ENCODE peak calls at places on chromosomes 16 and 17, in seven cellular contexts. N, X, D, K, V, B and Q are unnamed samples. For H3K4me1, the result is how much of the 10 kb centered on the place peaks cover.

GRCh38 chr17:13885953-13886889 is 183.1 kb upstream of the COX10 start:
- DNase-seq in N (no peak), X (no peak), D (no peak), K (no peak), V (peak), B (no peak), Q (no peak)

GRCh38 chr17:20993863-20994778 is 48.7 kb downstream of the USP22 start:
- DNase-seq in N (no peak), X (no peak), D (no peak), K (no peak), V (no peak), B (no peak), Q (no peak)

GRCh38 chr16:56776562-56776961 is 46.6 kb downstream of the NUP93 start:
- DNase-seq in N (no peak), X (peak), D (peak), K (no peak), V (no peak), B (no peak), Q (no peak)

GRCh38 chr17:30290077-30290476 is 1.7 kb downstream of the BLMH start:
- DNase-seq in N (no peak), X (no peak), D (no peak), K (no peak), V (no peak), B (no peak), Q (no peak)

GRCh38 chr17:10088444-10088843 is 110.0 kb downstream of the GAS7 start:
- DNase-seq in N (no peak), X (no peak), D (peak), K (no peak), V (no peak), B (no peak), Q (no peak)

GRCh38 chr17:29659155-29659554 is 36.4 kb upstream of the CORO6 start:
- DNase-seq in N (no peak), X (no peak), D (no peak), K (peak), V (no peak), B (no peak), Q (peak)

GRCh38 chr16:56862776-56863175 is 2.2 kb upstream of the SLC12A3 start:
- DNase-seq in N (no peak), X (no peak), D (no peak), K (no peak), V (no peak), B (no peak), Q (no peak)

GRCh38 chr17:11028349-11028748 is 190.5 kb upstream of the PIRT start:
- DNase-seq in N (no peak), X (no peak), D (no peak), K (no peak), V (no peak), B (no peak), Q (no peak)

GRCh38 chr17:30091771-30092170 is 24.8 kb upstream of the NSRP1 start:
- DNase-seq in N (no peak), X (no peak), D (no peak), K (no peak), V (no peak), B (no peak), Q (no peak)

GRCh38 chr17:373616-374225 is 21.1 kb upstream of the RPH3AL start:
- DNase-seq in N (no peak), X (no peak), D (no peak), K (no peak), V (peak), B (no peak), Q (no peak)

GRCh38 chr17:13008461-13008860 is 9.4 kb downstream of the ELAC2 start:
- DNase-seq in N (no peak), X (no peak), D (peak), K (no peak), V (no peak), B (no peak), Q (no peak)

GRCh38 chr16:50021509-50021908 is 3.5 kb upstream of the CNEP1R1 start:
- DNase-seq in N (no peak), X (no peak), D (no peak), K (no peak), V (no peak), B (peak), Q (no peak)

GRCh38 chr17:1455748-1456599 is at the start of gene CRK:
- DNase-seq in N (peak), X (peak), D (peak), K (peak), V (peak), B (peak), Q (peak)

GRCh38 chr17:42760652-42761581 is at the start of gene RAMP2:
- DNase-seq in N (no peak), X (peak), D (peak), K (no peak), V (no peak), B (peak), Q (no peak)

GRCh38 chr17:47718634-47719405 is 14.2 kb upstream of the TBX21 start:
- DNase-seq in N (no peak), X (no peak), D (no peak), K (no peak), V (no peak), B (no peak), Q (no peak)

GRCh38 chr16:46972971-46973456 is 460 bp downstream of the DNAJA2 start:
- DNase-seq in N (no peak), X (peak), D (peak), K (no peak), V (peak), B (peak), Q (peak)

GRCh38 chr16:81994485-81994884 is 16.8 kb downstream of the SDR42E1 start:
- DNase-seq in N (no peak), X (no peak), D (no peak), K (no peak), V (no peak), B (no peak), Q (no peak)

GRCh38 chr17:40554646-40555295 is 10.5 kb downstream of the CCR7 start:
- DNase-seq in N (no peak), X (no peak), D (no peak), K (no peak), V (no peak), B (no peak), Q (no peak)
- H3K4me1 ChIP-seq in N (under half), X (under half), D (half or more), K (half or more), V (half or more), B (under half), Q (half or more)

GRCh38 chr16:3099395-3099731 is 269 bp upstream of the ZSCAN10 start:
- DNase-seq in N (no peak), X (no peak), D (no peak), K (no peak), V (no peak), B (peak), Q (no peak)

GRCh38 chr16:3098459-3099394 is at the start of gene ZSCAN10:
- DNase-seq in N (no peak), X (no peak), D (no peak), K (no peak), V (no peak), B (peak), Q (no peak)

GRCh38 chr16:3101841-3102470 is 2.9 kb upstream of the ZSCAN10 start:
- DNase-seq in N (no peak), X (peak), D (no peak), K (no peak), V (peak), B (peak), Q (no peak)

GRCh38 chr16:3101018-3101840 is 2.1 kb upstream of the ZSCAN10 start:
- DNase-seq in N (no peak), X (no peak), D (no peak), K (peak), V (no peak), B (peak), Q (peak)

DNA sequence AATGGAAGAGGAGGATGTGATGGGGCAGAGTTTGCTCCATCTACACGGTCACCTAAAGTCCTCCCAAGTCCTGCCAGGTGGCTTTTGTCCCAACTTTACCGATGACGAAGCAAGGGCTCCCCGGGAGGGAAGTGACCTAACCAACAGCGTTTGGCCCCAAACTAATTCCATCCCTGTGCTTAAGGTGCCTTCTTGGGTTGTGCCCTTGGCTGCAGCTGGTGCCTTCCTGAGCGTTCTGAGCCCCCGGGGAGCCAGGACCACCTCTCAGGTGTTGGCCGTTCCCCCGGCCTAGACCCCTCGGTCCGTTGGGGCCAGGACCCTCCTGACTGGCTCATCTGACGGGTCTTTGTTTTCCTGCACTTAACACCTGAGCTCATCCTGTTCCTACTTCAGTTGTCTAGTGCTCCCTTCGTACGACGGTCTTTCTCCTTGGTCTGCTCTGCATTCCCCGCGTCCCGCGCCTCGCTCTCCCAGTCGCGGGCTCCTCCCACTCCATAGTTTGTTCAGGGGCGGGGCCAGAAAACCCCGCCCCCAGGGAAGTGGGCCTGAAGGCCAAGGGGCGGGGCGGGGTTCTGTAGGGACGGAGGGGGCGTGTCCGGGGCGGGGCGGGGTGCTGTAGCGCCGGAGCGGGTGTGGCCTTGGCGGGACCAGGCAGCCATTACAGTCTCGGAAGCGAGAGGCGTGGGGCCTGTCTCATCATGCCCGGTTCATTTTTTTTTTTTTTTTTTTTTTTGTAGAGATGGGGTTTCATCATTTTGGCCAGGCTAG is 822 bp upstream of the ZSCAN10 start:
- DNase-seq in N (peak), X (peak), D (peak), K (peak), V (peak), B (peak), Q (peak)
- H3K4me3 ChIP-seq in N (peak), X (no peak), D (no peak), K (peak), V (peak), B (peak), Q (peak)

GRCh38 chr17:82874011-82874835 is 34.4 kb upstream of the ZNF750 start:
- DNase-seq in N (no peak), X (peak), D (peak), K (no peak), V (peak), B (no peak), Q (no peak)

GRCh38 chr17:82872591-82873520 is 33.0 kb upstream of the ZNF750 start:
- DNase-seq in N (no peak), X (no peak), D (peak), K (no peak), V (peak), B (no peak), Q (no peak)

GRCh38 chr17:82875418-82875856 is 35.6 kb upstream of the ZNF750 start:
- DNase-seq in N (no peak), X (peak), D (no peak), K (no peak), V (peak), B (peak), Q (no peak)

GRCh38 chr17:82871776-82872561 is 32.1 kb upstream of the ZNF750 start:
- DNase-seq in N (no peak), X (no peak), D (no peak), K (no peak), V (peak), B (no peak), Q (no peak)

DNA sequence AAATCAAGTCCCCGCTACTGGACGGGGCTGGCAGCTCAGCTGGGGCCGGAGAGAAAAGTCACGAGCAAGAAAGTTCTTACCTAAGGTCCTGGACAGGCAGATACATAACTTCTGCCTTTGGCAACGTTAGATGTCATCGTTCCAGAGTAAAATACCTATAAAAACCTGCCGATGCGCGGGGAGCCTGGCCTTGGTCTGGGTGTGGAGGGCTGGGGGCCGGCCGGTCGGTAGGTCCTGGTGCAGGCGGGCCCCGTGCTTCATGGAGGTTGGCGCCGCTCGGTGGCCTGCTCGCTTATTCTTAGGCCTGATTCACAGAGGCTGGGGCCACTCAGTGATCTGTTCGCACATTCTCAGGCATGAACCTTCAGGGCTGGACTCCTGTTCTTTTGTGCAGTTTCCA is 33.7 kb upstream of the ZNF750 start:
- DNase-seq in N (no peak), X (no peak), D (no peak), K (no peak), V (no peak), B (no peak), Q (no peak)
- H3K4me1 ChIP-seq in N (under half), X (under half), D (under half), K (under half), V (under half), B (under half), Q (under half)

GRCh38 chr17:50153650-50154575 is 3.4 kb upstream of the PPP1R9B start:
- DNase-seq in N (no peak), X (peak), D (no peak), K (no peak), V (peak), B (no peak), Q (no peak)
- H3K4me3 ChIP-seq in N (no peak), X (no peak), D (no peak), K (no peak), V (no peak), B (no peak), Q (no peak)

GRCh38 chr17:40448213-40448638 is 5.0 kb downstream of the IGFBP4 start:
- DNase-seq in N (no peak), X (peak), D (peak), K (no peak), V (peak), B (no peak), Q (no peak)

GRCh38 chr17:40443988-40444899 is 994 bp downstream of the IGFBP4 start:
- DNase-seq in N (no peak), X (peak), D (no peak), K (no peak), V (no peak), B (no peak), Q (no peak)

GRCh38 chr17:40448639-40449261 is 5.5 kb downstream of the IGFBP4 start:
- DNase-seq in N (no peak), X (peak), D (no peak), K (no peak), V (no peak), B (no peak), Q (no peak)

GRCh38 chr17:40445769-40446468 is 2.7 kb downstream of the IGFBP4 start:
- DNase-seq in N (no peak), X (no peak), D (no peak), K (no peak), V (no peak), B (no peak), Q (no peak)

DNA sequence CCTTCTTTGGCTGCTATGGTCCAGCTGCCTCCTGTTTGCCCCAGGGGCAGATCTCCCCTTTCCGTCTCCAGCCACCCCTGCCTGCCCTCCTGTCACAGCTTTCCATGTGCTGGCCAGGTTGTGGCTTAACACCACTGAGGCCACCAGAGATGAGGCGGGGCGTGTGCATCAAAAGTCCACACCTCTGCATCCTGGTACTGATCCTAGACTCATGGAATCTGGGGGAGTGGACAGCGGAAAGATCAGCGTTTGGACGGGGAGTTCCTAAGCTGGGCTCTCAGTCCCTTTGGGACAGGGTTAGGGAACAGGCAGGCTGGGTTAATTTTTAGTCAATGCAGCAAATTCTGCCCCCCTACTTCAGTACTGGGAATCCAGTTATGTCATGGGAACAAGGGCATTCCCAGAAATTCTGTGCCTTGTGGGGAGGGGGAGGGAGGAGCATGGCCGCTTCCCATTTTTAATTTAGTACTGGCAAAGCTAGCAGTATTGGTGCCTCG is 3.9 kb downstream of the IGFBP4 start:
- DNase-seq in N (no peak), X (peak), D (peak), K (no peak), V (peak), B (no peak), Q (no peak)
- H3K4me1 ChIP-seq in N (under half), X (half or more), D (half or more), K (half or more), V (half or more), B (under half), Q (under half)

GRCh38 chr16:280991-281659 is 734 bp downstream of the ARHGDIG start:
- DNase-seq in N (no peak), X (no peak), D (no peak), K (no peak), V (no peak), B (peak), Q (no peak)

GRCh38 chr16:279531-279930 is 860 bp upstream of the ARHGDIG start:
- DNase-seq in N (no peak), X (no peak), D (no peak), K (no peak), V (no peak), B (no peak), Q (no peak)

GRCh38 chr16:280552-280951 is at the start of gene ARHGDIG:
- DNase-seq in N (no peak), X (no peak), D (no peak), K (no peak), V (no peak), B (peak), Q (no peak)

GRCh38 chr16:278863-279366 is 1.5 kb upstream of the ARHGDIG start:
- DNase-seq in N (no peak), X (peak), D (no peak), K (peak), V (peak), B (peak), Q (peak)

GRCh38 chr16:280005-280421 is 378 bp upstream of the ARHGDIG start:
- DNase-seq in N (no peak), X (no peak), D (no peak), K (no peak), V (no peak), B (peak), Q (no peak)
- H3K4me3 ChIP-seq in N (no peak), X (no peak), D (peak), K (no peak), V (peak), B (peak), Q (no peak)